ENCODE peak calls at places on chromosomes 6 and 20, in ten cellular contexts. X, I, Q, B, P, H, O, M, J and E are unnamed samples.

GRCh38 chr6:3165631-3166534 is 8.5 kb upstream of the TUBB2A start:
- DNase-seq in O (peak; percentile 76), J (no peak), I (no peak), B (peak; percentile 54), P (no peak), Q (no peak), M (no peak), H (no peak), X (no peak), E (no peak)

GRCh38 chr6:1188199-1188598 is 123.7 kb upstream of the FOXQ1 start:
- DNase-seq in H (no peak), M (no peak), P (no peak), O (no peak), X (no peak), B (no peak), I (no peak), J (no peak), Q (no peak), E (no peak)

GRCh38 chr6:41652876-41653641 is 14.8 kb downstream of the MDFI start:
- DNase-seq in P (no peak), I (no peak), O (no peak), H (peak; percentile 32), B (no peak), Q (no peak), X (no peak), J (no peak), M (no peak), E (no peak)

GRCh38 chr6:161308075-161308655 is 34.3 kb upstream of the AGPAT4 start:
- DNase-seq in J (no peak), X (no peak), B (no peak), M (no peak), P (no peak), Q (no peak), I (no peak), H (no peak), O (no peak), E (no peak)

GRCh38 chr6:3986241-3986640 is 92.7 kb downstream of the FAM217A start:
- DNase-seq in I (no peak), X (no peak), H (no peak), M (no peak), P (no peak), B (no peak), J (no peak), Q (no peak), O (no peak), E (no peak)

GRCh38 chr6:11585426-11586016 is 48.0 kb downstream of the TMEM170B start:
- DNase-seq in H (no peak), X (no peak), M (no peak), Q (peak; percentile 22), B (peak; percentile 42), O (peak; percentile 84), J (no peak), P (peak; percentile 56), I (no peak), E (no peak)

GRCh38 chr20:30376767-30377658 is 880.5 kb upstream of the DEFB115 start:
- DNase-seq in X (peak; percentile 89), I (peak; percentile 88), Q (peak; percentile 41), M (peak; percentile 70), P (peak; percentile 76), J (peak; percentile 20), O (peak; percentile 86), H (peak; percentile 38), B (peak; percentile 80), E (peak; percentile 77)

GRCh38 chr6:156658186-156658585 is 119.0 kb upstream of the ARID1B start:
- DNase-seq in X (no peak), I (no peak), M (no peak), O (peak; percentile 95), H (no peak), B (no peak), Q (no peak), J (no peak), P (no peak), E (no peak)

GRCh38 chr6:18823782-18824386 is 436.7 kb downstream of the RNF144B start:
- DNase-seq in O (peak; percentile 26), M (no peak), P (no peak), Q (no peak), I (no peak), B (no peak), J (no peak), X (no peak), H (no peak), E (no peak)